ENCODE peak calls at places on chromosomes 2 and 18, in nine cellular contexts. M is fibroblast of lung, N is GM23248, R is ascending aorta, H is NT2/D1, L is stomach, I is spleen, X is transverse colon, W is PC-3. A is an unnamed sample.

GRCh38 chr2:108586116-108586515 is 51.8 kb downstream of the LIMS1 start:
- DNase-seq in M (no peak), N (peak; percentile 70), R (no peak), H (no peak), L (no peak), I (no peak), X (no peak), W (peak; percentile 37), A (no peak)

GRCh38 chr18:64017870-64018269 is 48.0 kb downstream of the SERPINB8 start:
- DNase-seq in M (peak; percentile 39), N (peak; percentile 54), R (no peak), H (no peak), L (no peak), I (no peak), X (no peak), W (peak; percentile 60), A (no peak)

GRCh38 chr2:118557016-118557415 is 290.4 kb downstream of the EN1 start:
- DNase-seq in M (no peak), N (no peak), R (no peak), H (no peak), L (no peak), I (no peak), X (no peak), W (no peak), A (no peak)

GRCh38 chr2:176540995-176541394 is 271.8 kb downstream of the MTX2 start:
- DNase-seq in M (no peak), N (no peak), R (no peak), H (no peak), L (no peak), I (no peak), X (no peak), W (no peak), A (no peak)

GRCh38 chr18:79612291-79613108 is 67.1 kb upstream of the CTDP1 start:
- DNase-seq in M (no peak), N (no peak), R (no peak), H (no peak), L (no peak), I (peak; percentile 56), X (no peak), W (no peak), A (no peak)

GRCh38 chr2:30178618-30179404 is 32.0 kb downstream of the YPEL5 start:
- DNase-seq in M (peak; percentile 86), N (peak; percentile 84), R (no peak), H (no peak), L (peak; percentile 26), I (no peak), X (peak; percentile 22), W (no peak), A (no peak)

GRCh38 chr2:234001380-234001993 is 49.0 kb upstream of the SPP2 start:
- DNase-seq in M (no peak), N (no peak), R (no peak), H (no peak), L (no peak), I (no peak), X (no peak), W (no peak), A (no peak)

GRCh38 chr2:241069821-241070281 is 32.2 kb downstream of the MTERF4 start:
- DNase-seq in M (no peak), N (no peak), R (no peak), H (no peak), L (peak; percentile 53), I (peak; percentile 77), X (no peak), W (no peak), A (no peak)

GRCh38 chr2:67752964-67753363 is 309.8 kb downstream of the C1D start:
- DNase-seq in M (peak; percentile 66), N (peak; percentile 41), R (no peak), H (no peak), L (no peak), I (no peak), X (no peak), W (peak; percentile 71), A (no peak)

GRCh38 chr2:160703648-160704585 is 210.3 kb upstream of the RBMS1 start:
- DNase-seq in M (no peak), N (no peak), R (no peak), H (peak; percentile 75), L (no peak), I (no peak), X (peak; percentile 48), W (no peak), A (peak; percentile 1)

GRCh38 chr18:9095297-9096012 is 7.0 kb upstream of the NDUFV2 start:
- DNase-seq in M (peak; percentile 59), N (no peak), R (no peak), H (no peak), L (no peak), I (no peak), X (peak; percentile 30), W (no peak), A (no peak)

GRCh38 chr2:158665536-158666302 is 129.4 kb upstream of the DAPL1 start:
- DNase-seq in M (peak; percentile 75), N (peak; percentile 57), R (no peak), H (no peak), L (no peak), I (no peak), X (no peak), W (peak; percentile 10), A (no peak)

GRCh38 chr2:178485356-178485755 is 5.1 kb downstream of the PLEKHA3 start:
- DNase-seq in M (no peak), N (peak; percentile 3), R (no peak), H (no peak), L (no peak), I (no peak), X (no peak), W (no peak), A (no peak)

DNA sequence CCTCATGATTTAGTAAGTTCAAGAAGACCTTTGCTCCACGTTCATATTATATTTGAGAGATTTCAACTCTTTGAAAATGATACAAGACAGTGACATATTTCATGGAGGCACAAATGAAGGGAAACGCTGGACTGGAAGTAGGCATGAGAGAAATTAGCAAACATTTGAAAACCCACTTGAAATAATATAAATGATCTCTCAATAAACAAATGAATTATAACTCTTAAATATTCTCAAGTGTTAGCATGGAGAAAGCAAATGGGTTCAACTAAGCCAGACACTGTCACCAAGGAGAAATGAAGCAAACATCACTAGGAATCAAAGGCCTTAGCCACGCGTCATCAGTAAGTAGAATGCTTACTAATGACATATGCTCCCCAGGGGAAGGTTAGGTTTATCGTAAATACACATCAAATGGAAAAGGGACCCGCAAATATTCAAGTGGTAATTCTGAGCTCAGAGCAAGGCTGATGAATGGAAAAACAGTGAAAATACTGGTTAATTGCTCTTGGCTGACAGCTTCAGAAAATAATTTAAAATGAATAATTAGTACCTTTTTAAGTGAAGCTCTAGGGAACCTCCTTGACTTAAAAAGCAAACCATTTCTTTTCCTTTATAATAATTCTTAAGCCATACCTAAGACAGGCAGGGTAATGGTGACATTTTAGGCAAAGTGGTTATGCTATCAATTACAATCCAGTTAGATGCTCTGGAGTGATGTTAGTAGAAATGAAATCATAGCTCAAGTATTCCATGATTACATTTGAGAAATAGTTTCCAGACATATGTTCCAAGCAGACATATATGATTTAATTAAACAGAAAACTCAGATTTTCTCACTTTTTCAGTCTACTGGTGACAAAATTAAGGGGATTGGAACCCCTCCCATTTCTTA is 101.5 kb downstream of the ALPK2 start:
- DNase-seq in M (no peak), N (peak; percentile 76), R (no peak), H (no peak), L (no peak), I (no peak), X (no peak), W (no peak), A (no peak)
- H3K4me1 ChIP-seq in M (no peaks in the 10 kb centered on the region), N (peaks cover 10% of the 10 kb centered on the region), R (no peaks in the 10 kb centered on the region), H (no peaks in the 10 kb centered on the region), L (peaks cover 6% of the 10 kb centered on the region), I (no peaks in the 10 kb centered on the region), X (peaks cover 12% of the 10 kb centered on the region), W (no peaks in the 10 kb centered on the region), A (peaks cover 5% of the 10 kb centered on the region)

GRCh38 chr2:56208380-56208779 is 24.6 kb downstream of the CCDC85A start:
- DNase-seq in M (no peak), N (no peak), R (no peak), H (no peak), L (no peak), I (no peak), X (no peak), W (no peak), A (no peak)

GRCh38 chr2:56207760-56208159 is 24.0 kb downstream of the CCDC85A start:
- DNase-seq in M (no peak), N (no peak), R (no peak), H (no peak), L (no peak), I (no peak), X (no peak), W (no peak), A (no peak)

GRCh38 chr2:56210291-56210690 is 26.5 kb downstream of the CCDC85A start:
- DNase-seq in M (no peak), N (no peak), R (no peak), H (no peak), L (no peak), I (no peak), X (no peak), W (no peak), A (no peak)

GRCh38 chr2:56211048-56211447 is 27.3 kb downstream of the CCDC85A start:
- DNase-seq in M (no peak), N (no peak), R (no peak), H (no peak), L (no peak), I (no peak), X (no peak), W (peak; percentile 9), A (no peak)

GRCh38 chr2:56209701-56210100 is 25.9 kb downstream of the CCDC85A start:
- DNase-seq in M (no peak), N (no peak), R (no peak), H (no peak), L (no peak), I (no peak), X (no peak), W (no peak), A (no peak)
- H3K4me1 ChIP-seq in M (no peaks in the 10 kb centered on the region), N (peaks cover 24% of the 10 kb centered on the region), R (no peaks in the 10 kb centered on the region), H (no peaks in the 10 kb centered on the region), L (no peaks in the 10 kb centered on the region), I (no peaks in the 10 kb centered on the region), X (no peaks in the 10 kb centered on the region), W (no peaks in the 10 kb centered on the region), A (no peaks in the 10 kb centered on the region)

DNA sequence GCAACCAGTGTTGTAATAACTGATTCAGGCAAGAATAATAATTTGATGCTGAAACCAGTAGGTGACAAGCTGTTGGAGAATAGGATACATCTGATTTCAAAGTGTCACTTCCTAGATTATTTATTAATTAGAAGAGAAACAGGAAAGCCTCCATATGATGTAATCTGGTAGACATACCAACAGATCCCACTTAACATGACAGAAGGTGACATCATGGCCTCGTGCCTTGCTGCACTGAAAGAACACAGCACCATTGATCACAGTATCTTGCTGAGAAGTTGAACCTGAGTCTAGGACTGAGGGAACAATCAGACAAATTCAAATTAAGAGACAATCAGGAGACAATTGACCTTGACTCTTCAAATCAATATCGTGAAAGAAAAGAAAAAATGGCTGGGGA is 131.6 kb upstream of the DLGAP1 start:
- DNase-seq in M (no peak), N (no peak), R (no peak), H (no peak), L (no peak), I (no peak), X (no peak), W (no peak), A (no peak)
- H3K4me1 ChIP-seq in M (no peaks in the 10 kb centered on the region), N (no peaks in the 10 kb centered on the region), R (no peaks in the 10 kb centered on the region), H (no peaks in the 10 kb centered on the region), L (no peaks in the 10 kb centered on the region), I (no peaks in the 10 kb centered on the region), X (no peaks in the 10 kb centered on the region), W (no peaks in the 10 kb centered on the region), A (no peaks in the 10 kb centered on the region)

DNA sequence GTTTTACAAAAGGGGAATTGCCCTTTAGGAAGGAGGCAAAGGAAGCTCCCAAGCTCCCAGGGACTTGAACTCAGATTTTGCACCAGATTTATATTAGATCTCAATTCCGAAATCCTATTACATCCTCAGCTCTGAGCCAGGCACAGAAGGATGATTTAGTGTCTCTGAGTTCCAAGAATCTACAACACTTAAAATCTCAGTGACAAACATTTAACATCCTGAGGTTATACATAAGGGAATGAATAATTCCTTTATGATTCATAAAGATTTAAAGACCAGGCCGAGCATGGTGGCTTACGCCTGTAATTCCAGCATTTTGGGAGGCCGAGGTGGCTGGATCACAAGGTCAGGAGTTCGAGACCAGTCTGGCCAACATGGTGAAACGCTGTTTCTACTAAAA is 16.5 kb upstream of the SLC20A1 start:
- DNase-seq in M (no peak), N (no peak), R (no peak), H (no peak), L (no peak), I (no peak), X (no peak), W (no peak), A (no peak)
- H3K4me1 ChIP-seq in M (peaks cover 43% of the 10 kb centered on the region), N (peaks cover 80% of the 10 kb centered on the region), R (no peaks in the 10 kb centered on the region), H (peaks cover 10% of the 10 kb centered on the region), L (peaks cover 55% of the 10 kb centered on the region), I (peaks cover 52% of the 10 kb centered on the region), X (peaks cover 5% of the 10 kb centered on the region), W (peaks cover 73% of the 10 kb centered on the region), A (peaks cover 24% of the 10 kb centered on the region)

A was measured in esophagus squamous epithelium.